ENCODE peak calls at places on chromosomes 16 and 17, in nine cellular contexts. Z is cardiac fibroblast, Y is AG04450, V is HFF-Myc, A is sigmoid colon, X is astrocyte of the cerebellum, K is AG04449, M is H1, B is psoas muscle. G is an unnamed sample.
A peak's percentile ranks its signal among the peaks of the same experiment; 100 is the strongest.

GRCh38 chr16:15765880-15766279 is 90.9 kb downstream of the MYH11 start:
- DNase-seq in Z (peak; percentile 59), Y (no peak), V (no peak), A (no peak), X (no peak), K (no peak), M (peak; percentile 50), B (no peak), G (no peak)

GRCh38 chr16:87165151-87165550 is 152.0 kb downstream of the C16orf95 start:
- DNase-seq in Z (no peak), Y (no peak), V (no peak), A (no peak), X (no peak), K (no peak), M (no peak), B (no peak), G (no peak)

GRCh38 chr17:77264617-77265230 is 124.0 kb downstream of the SEC14L1 start:
- DNase-seq in Z (no peak), Y (no peak), V (no peak), A (no peak), X (no peak), K (no peak), M (no peak), B (no peak), G (no peak)

GRCh38 chr17:7929158-7930029 is at the start of gene KCNAB3:
- DNase-seq in Z (peak; percentile 69), Y (no peak), V (peak; percentile 39), A (peak; percentile 79), X (peak; percentile 33), K (no peak), M (peak; percentile 83), B (no peak), G (no peak)

GRCh38 chr16:89593841-89594240 is 18.3 kb downstream of the CPNE7 start:
- DNase-seq in Z (no peak), Y (no peak), V (no peak), A (no peak), X (no peak), K (no peak), M (no peak), B (no peak), G (no peak)

GRCh38 chr16:64590516-64590915 is 531.3 kb downstream of the CDH11 start:
- DNase-seq in Z (peak; percentile 78), Y (no peak), V (no peak), A (no peak), X (no peak), K (peak; percentile 26), M (no peak), B (no peak), G (no peak)

GRCh38 chr16:78925071-78925714 is 675.3 kb downstream of the MAF start:
- DNase-seq in Z (peak; percentile 4), Y (no peak), V (no peak), A (no peak), X (no peak), K (no peak), M (peak; percentile 65), B (peak; percentile 70), G (no peak)

GRCh38 chr16:89005201-89006035 is 28.4 kb upstream of the CBFA2T3 start:
- DNase-seq in Z (no peak), Y (no peak), V (no peak), A (no peak), X (no peak), K (no peak), M (no peak), B (no peak), G (no peak)

GRCh38 chr17:35879748-35880654 is at the start of gene CCL5:
- DNase-seq in Z (peak; percentile 67), Y (no peak), V (no peak), A (no peak), X (no peak), K (no peak), M (no peak), B (no peak), G (no peak)

GRCh38 chr17:15957206-15957605 is 12.3 kb downstream of the ADORA2B start:
- DNase-seq in Z (no peak), Y (no peak), V (no peak), A (peak; percentile 10), X (no peak), K (no peak), M (no peak), B (no peak), G (no peak)

GRCh38 chr16:56645311-56645710 is 6.4 kb upstream of the MT1B start:
- DNase-seq in Z (no peak), Y (no peak), V (no peak), A (no peak), X (no peak), K (no peak), M (no peak), B (no peak), G (no peak)

GRCh38 chr16:56645838-56646237 is 5.8 kb upstream of the MT1B start:
- DNase-seq in Z (no peak), Y (no peak), V (no peak), A (no peak), X (no peak), K (no peak), M (no peak), B (no peak), G (no peak)

GRCh38 chr16:56641166-56641565 is 2.7 kb downstream of the MT1A start:
- DNase-seq in Z (no peak), Y (no peak), V (no peak), A (no peak), X (no peak), K (no peak), M (no peak), B (no peak), G (no peak)

GRCh38 chr16:56643833-56644232 is 5.4 kb downstream of the MT1A start:
- DNase-seq in Z (no peak), Y (no peak), V (no peak), A (no peak), X (no peak), K (no peak), M (no peak), B (no peak), G (no peak)

DNA sequence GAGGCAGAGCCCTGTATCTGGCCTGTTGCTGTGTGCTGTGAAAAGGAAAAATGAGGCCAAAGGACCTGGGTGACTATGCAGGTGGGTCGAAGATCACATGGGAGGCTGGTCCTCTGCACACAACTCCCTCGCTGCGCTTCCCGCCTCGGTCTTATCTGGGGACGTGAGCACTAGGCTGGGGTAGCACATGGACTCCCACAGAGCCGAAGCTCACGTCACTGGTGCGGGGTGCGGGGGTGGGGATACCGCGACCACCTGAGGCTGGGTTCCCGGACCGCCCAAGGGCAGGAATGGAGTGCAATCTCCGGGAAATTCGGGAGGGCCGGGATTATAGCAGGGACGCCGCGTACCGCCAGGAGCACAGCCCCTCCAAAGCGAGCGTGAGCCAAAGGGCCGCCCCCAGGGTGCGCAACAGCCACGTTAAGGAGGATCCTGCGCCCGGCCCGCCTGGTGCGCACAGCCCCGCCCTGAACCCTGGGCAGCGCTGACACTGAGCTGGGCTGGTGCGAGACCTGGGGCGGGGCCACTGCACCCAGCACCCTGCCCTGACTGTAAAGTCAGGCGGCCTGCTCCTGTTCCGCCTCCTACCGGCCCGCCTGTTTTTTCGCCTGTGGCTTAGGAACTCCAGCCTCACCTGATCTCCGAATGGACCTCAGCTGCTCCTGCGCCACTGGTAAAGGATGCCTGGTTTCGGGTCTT is 4.8 kb downstream of the MT1A start:
- DNase-seq in Z (peak; percentile 63), Y (no peak), V (no peak), A (peak; percentile 82), X (no peak), K (no peak), M (peak; percentile 67), B (peak; percentile 83), G (peak; percentile 78)
- TF ChIP-seq CTCF in Z (peak; percentile 39), Y (peak; percentile 31), V (no peak), A (peak; percentile 33), X (peak; percentile 40), K (peak; percentile 9), M (peak; percentile 42), B (peak; percentile 36), G (no peak)

GRCh38 chr16:85898521-85899442 is at the start of gene IRF8:
- DNase-seq in Z (peak; percentile 17), Y (no peak), V (no peak), A (peak; percentile 87), X (no peak), K (no peak), M (peak; percentile 84), B (peak; percentile 76), G (peak; percentile 72)

GRCh38 chr16:85901110-85901509 is 2.1 kb downstream of the IRF8 start:
- DNase-seq in Z (no peak), Y (no peak), V (no peak), A (no peak), X (no peak), K (no peak), M (no peak), B (no peak), G (no peak)

GRCh38 chr16:85899444-85899843 is 482 bp downstream of the IRF8 start:
- DNase-seq in Z (no peak), Y (no peak), V (no peak), A (no peak), X (no peak), K (no peak), M (no peak), B (no peak), G (no peak)

GRCh38 chr16:85901760-85902365 is 2.9 kb downstream of the IRF8 start:
- DNase-seq in Z (no peak), Y (no peak), V (no peak), A (no peak), X (no peak), K (no peak), M (no peak), B (no peak), G (no peak)

DNA sequence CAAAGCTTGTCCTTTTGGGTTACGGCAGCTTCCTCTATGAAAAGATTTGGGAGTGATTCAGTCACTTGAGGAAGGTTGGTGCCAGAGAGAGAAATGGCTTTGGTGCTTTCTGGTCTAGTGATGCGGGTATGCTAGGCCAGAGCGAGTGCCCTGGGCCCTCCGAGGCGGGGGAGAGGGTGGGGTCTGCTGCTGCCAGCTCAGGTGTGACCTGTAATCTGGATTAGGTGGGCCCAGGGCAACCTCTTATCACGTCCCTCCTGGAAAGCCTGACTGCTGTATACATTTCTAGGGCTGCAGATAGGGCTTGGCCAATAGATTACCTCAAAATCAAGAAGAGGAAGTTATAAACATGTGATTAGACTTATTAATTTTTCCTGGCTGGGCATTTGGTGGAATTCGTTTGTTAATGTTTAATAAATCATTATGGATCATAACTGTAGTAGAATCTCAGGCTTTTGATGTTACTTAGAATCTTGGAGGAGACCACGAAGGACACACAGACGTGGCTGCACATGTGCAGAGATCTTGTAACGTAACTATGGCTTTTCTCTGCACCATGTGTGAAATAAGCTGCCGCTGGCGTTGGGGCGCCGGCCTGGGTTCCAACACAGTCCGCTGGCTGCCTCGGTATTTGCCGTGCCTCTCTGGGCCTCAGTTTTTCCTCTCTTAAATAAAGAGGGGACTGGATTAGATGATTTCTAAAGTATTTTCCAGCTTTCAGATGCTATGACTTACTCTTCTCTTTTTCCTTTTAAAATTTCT is 1.2 kb downstream of the IRF8 start:
- DNase-seq in Z (no peak), Y (no peak), V (no peak), A (no peak), X (no peak), K (no peak), M (no peak), B (no peak), G (no peak)
- H3K4me3 ChIP-seq in Z (no peak overlapping the region), Y (no peak overlapping the region), V (no peak overlapping the region), A (peak overlapping the region; percentile 58), X (no peak overlapping the region), K (no peak overlapping the region), M (no peak overlapping the region), B (peak overlapping the region; percentile 62), G (no peak overlapping the region)

GRCh38 chr17:74737299-74738050 is 419 bp downstream of the RAB37 start:
- DNase-seq in Z (no peak), Y (no peak), V (no peak), A (no peak), X (no peak), K (no peak), M (peak; percentile 85), B (peak; percentile 66), G (no peak)
- TF ChIP-seq CTCF in Z (no peak), Y (peak; percentile 38), V (peak; percentile 33), A (no peak), X (peak; percentile 23), K (peak; percentile 34), M (peak; percentile 49), B (no peak), G (peak; percentile 46)

GRCh38 chr17:69485126-69485724 is 70.7 kb downstream of the MAP2K6 start:
- DNase-seq in Z (peak; percentile 24), Y (no peak), V (no peak), A (no peak), X (no peak), K (no peak), M (no peak), B (no peak), G (no peak)
- H3K4me3 ChIP-seq in Z (no peak overlapping the region), Y (no peak overlapping the region), V (no peak overlapping the region), A (peak overlapping the region; percentile 11), X (no peak overlapping the region), K (no peak overlapping the region), M (no peak overlapping the region), B (peak overlapping the region; percentile 26), G (peak overlapping the region; percentile 27)